ENCODE peak calls at places on chromosome 16, in seven cellular contexts. L is posterior cingulate gyrus; P is stimulated activated CD8-positive, alpha-beta memory T cell treated with anti-CD3 and anti-CD28 coated beads, Interleukin-2, amount 100 ng/mL, for 1 hour; V is central memory CD4-positive, alpha-beta T cell; B is DMS 273 treated with DMSO at 0.1 percent for 48 hours; X is CD8-positive, alpha-beta memory T cell; A is NB4. C is an unnamed sample.

GRCh38 chr16:70747703-70748631 is 53.0 kb downstream of the VAC14 start:
- DNase-seq in L (no peak), P (no peak), V (no peak), B (no peak), X (no peak), A (peak; percentile 48), C (no peak)

GRCh38 chr16:46688101-46688656 is 799 bp downstream of the VPS35 start:
- DNase-seq in L (no peak), P (no peak), V (no peak), B (no peak), X (no peak), A (peak; percentile 89), C (no peak)

GRCh38 chr16:6892961-6893360 is 439.7 kb upstream of the RBFOX1 start:
- DNase-seq in L (no peak), P (no peak), V (no peak), B (no peak), X (no peak), A (no peak), C (no peak)

GRCh38 chr16:78562650-78563049 is 463.2 kb downstream of the WWOX start:
- DNase-seq in L (no peak), P (no peak), V (no peak), B (no peak), X (no peak), A (no peak), C (no peak)

GRCh38 chr16:28192811-28193529 is 18.8 kb downstream of the XPO6 start:
- DNase-seq in L (no peak), P (peak; percentile 58), V (peak; percentile 80), B (no peak), X (peak; percentile 64), A (peak; percentile 72), C (peak; percentile 75)

GRCh38 chr16:55992551-55992950 is 117.4 kb upstream of the CES5A start:
- DNase-seq in L (no peak), P (no peak), V (no peak), B (no peak), X (no peak), A (no peak), C (no peak)

GRCh38 chr16:89037261-89038152 is 56.1 kb upstream of the ACSF3 start:
- DNase-seq in L (no peak), P (no peak), V (no peak), B (no peak), X (no peak), A (peak; percentile 78), C (no peak)

GRCh38 chr16:1199342-1200013 is 25.6 kb downstream of the TPSG1 start:
- DNase-seq in L (no peak), P (no peak), V (no peak), B (no peak), X (no peak), A (no peak), C (no peak)

GRCh38 chr16:1985466-1986150 is 1.6 kb downstream of the GFER start:
- DNase-seq in L (no peak), P (no peak), V (no peak), B (no peak), X (no peak), A (no peak), C (no peak)

GRCh38 chr16:88810166-88810867 is 1.4 kb downstream of the APRT start:
- DNase-seq in L (no peak), P (no peak), V (no peak), B (no peak), X (no peak), A (peak; percentile 91), C (no peak)

GRCh38 chr16:85460983-85461813 is 151.9 kb upstream of the GSE1 start:
- DNase-seq in L (no peak), P (no peak), V (no peak), B (no peak), X (no peak), A (peak; percentile 74), C (no peak)

GRCh38 chr16:85947511-85948509 is 48.8 kb downstream of the IRF8 start:
- DNase-seq in L (no peak), P (no peak), V (peak; percentile 9), B (no peak), X (no peak), A (peak; percentile 68), C (no peak)

GRCh38 chr16:58243528-58244004 is 45.7 kb upstream of the CSNK2A2 start:
- DNase-seq in L (no peak), P (no peak), V (no peak), B (no peak), X (no peak), A (peak; percentile 24), C (no peak)

GRCh38 chr16:73058616-73059409 is 10.9 kb upstream of the ZFHX3 start:
- DNase-seq in L (no peak), P (no peak), V (no peak), B (peak; percentile 23), X (no peak), A (peak; percentile 63), C (no peak)

GRCh38 chr16:5024632-5025031 is 9.1 kb downstream of the NAGPA start:
- DNase-seq in L (no peak), P (no peak), V (no peak), B (peak; percentile 61), X (no peak), A (peak; percentile 27), C (peak; percentile 30)

C was measured in Jurkat, Clone E6-1.